ENCODE peak calls at places on chromosomes 12 and 14, in five cellular contexts. One of them, this sample, is unnamed.

GRCh38 chr14:51963164-51963733 is 26.1 kb upstream of the RTRAF start:
- ATAC-seq in K562: no peak
- ATAC-seq in A549: no peak
- ATAC-seq in heart left ventricle: no peak
- ATAC-seq in gastrocnemius medialis: no peak
- ATAC-seq in this sample: no peak

GRCh38 chr14:67370830-67371229 is 10.7 kb downstream of the EIF2S1 start:
- ATAC-seq in K562: no peak
- ATAC-seq in A549: peak
- ATAC-seq in heart left ventricle: no peak
- ATAC-seq in gastrocnemius medialis: no peak
- ATAC-seq in this sample: no peak

GRCh38 chr14:58362798-58363412 is 32.8 kb upstream of the TOMM20L start:
- ATAC-seq in K562: peak
- ATAC-seq in A549: peak
- ATAC-seq in heart left ventricle: no peak
- ATAC-seq in gastrocnemius medialis: no peak
- ATAC-seq in this sample: no peak

GRCh38 chr12:65460076-65460475 is 181.6 kb downstream of the MSRB3 start:
- ATAC-seq in K562: no peak
- ATAC-seq in A549: no peak
- ATAC-seq in heart left ventricle: no peak
- ATAC-seq in gastrocnemius medialis: no peak
- ATAC-seq in this sample: no peak

GRCh38 chr14:55297611-55298323 is 26.5 kb downstream of the FBXO34 start:
- ATAC-seq in K562: no peak
- ATAC-seq in A549: no peak
- ATAC-seq in heart left ventricle: no peak
- ATAC-seq in gastrocnemius medialis: no peak
- ATAC-seq in this sample: no peak

GRCh38 chr14:69107407-69108003 is 45.4 kb downstream of the DCAF5 start:
- ATAC-seq in K562: peak
- ATAC-seq in A549: peak
- ATAC-seq in heart left ventricle: peak
- ATAC-seq in gastrocnemius medialis: peak
- ATAC-seq in this sample: peak

GRCh38 chr12:2640709-2641108 is 154.1 kb upstream of the FKBP4 start:
- ATAC-seq in K562: no peak
- ATAC-seq in A549: peak
- ATAC-seq in heart left ventricle: peak
- ATAC-seq in gastrocnemius medialis: peak
- ATAC-seq in this sample: peak

GRCh38 chr12:22060261-22060660 is 14.2 kb downstream of the CMAS start:
- ATAC-seq in K562: no peak
- ATAC-seq in A549: no peak
- ATAC-seq in heart left ventricle: no peak
- ATAC-seq in gastrocnemius medialis: no peak
- ATAC-seq in this sample: no peak

GRCh38 chr12:18521461-18521860 is 216.4 kb downstream of the PLCZ1 start:
- ATAC-seq in K562: no peak
- ATAC-seq in A549: no peak
- ATAC-seq in heart left ventricle: no peak
- ATAC-seq in gastrocnemius medialis: no peak
- ATAC-seq in this sample: no peak

GRCh38 chr12:110533607-110534006 is 31.5 kb downstream of the RAD9B start:
- ATAC-seq in K562: no peak
- ATAC-seq in A549: no peak
- ATAC-seq in heart left ventricle: no peak
- ATAC-seq in gastrocnemius medialis: no peak
- ATAC-seq in this sample: no peak

GRCh38 chr14:68282479-68283377 is 463.1 kb downstream of the RAD51B start:
- ATAC-seq in K562: no peak
- ATAC-seq in A549: no peak
- ATAC-seq in heart left ventricle: no peak
- ATAC-seq in gastrocnemius medialis: no peak
- ATAC-seq in this sample: no peak

GRCh38 chr14:31113794-31114193 is 87.6 kb upstream of the STRN3 start:
- ATAC-seq in K562: no peak
- ATAC-seq in A549: no peak
- ATAC-seq in heart left ventricle: no peak
- ATAC-seq in gastrocnemius medialis: no peak
- ATAC-seq in this sample: no peak

GRCh38 chr12:131862994-131863710 is 31.3 kb upstream of the ULK1 start:
- ATAC-seq in K562: peak
- ATAC-seq in A549: no peak
- ATAC-seq in heart left ventricle: no peak
- ATAC-seq in gastrocnemius medialis: no peak
- ATAC-seq in this sample: no peak

GRCh38 chr12:96048392-96048969 is 13.1 kb upstream of the LTA4H start:
- ATAC-seq in K562: peak
- ATAC-seq in A549: peak
- ATAC-seq in heart left ventricle: no peak
- ATAC-seq in gastrocnemius medialis: no peak
- ATAC-seq in this sample: no peak

GRCh38 chr14:64060199-64060545 is 207.4 kb downstream of the SYNE2 start:
- ATAC-seq in K562: no peak
- ATAC-seq in A549: peak
- ATAC-seq in heart left ventricle: no peak
- ATAC-seq in gastrocnemius medialis: no peak
- ATAC-seq in this sample: no peak

GRCh38 chr12:32983968-32984367 is 87.4 kb upstream of the PKP2 start:
- ATAC-seq in K562: peak
- ATAC-seq in A549: peak
- ATAC-seq in heart left ventricle: no peak
- ATAC-seq in gastrocnemius medialis: no peak
- ATAC-seq in this sample: no peak

GRCh38 chr14:70664698-70665447 is 23.2 kb downstream of the TTC9 start:
- ATAC-seq in K562: no peak
- ATAC-seq in A549: no peak
- ATAC-seq in heart left ventricle: no peak
- ATAC-seq in gastrocnemius medialis: no peak
- ATAC-seq in this sample: no peak

GRCh38 chr12:96226801-96227348 is 32.7 kb downstream of the ELK3 start:
- ATAC-seq in K562: no peak
- ATAC-seq in A549: no peak
- ATAC-seq in heart left ventricle: no peak
- ATAC-seq in gastrocnemius medialis: no peak
- ATAC-seq in this sample: no peak

DNA sequence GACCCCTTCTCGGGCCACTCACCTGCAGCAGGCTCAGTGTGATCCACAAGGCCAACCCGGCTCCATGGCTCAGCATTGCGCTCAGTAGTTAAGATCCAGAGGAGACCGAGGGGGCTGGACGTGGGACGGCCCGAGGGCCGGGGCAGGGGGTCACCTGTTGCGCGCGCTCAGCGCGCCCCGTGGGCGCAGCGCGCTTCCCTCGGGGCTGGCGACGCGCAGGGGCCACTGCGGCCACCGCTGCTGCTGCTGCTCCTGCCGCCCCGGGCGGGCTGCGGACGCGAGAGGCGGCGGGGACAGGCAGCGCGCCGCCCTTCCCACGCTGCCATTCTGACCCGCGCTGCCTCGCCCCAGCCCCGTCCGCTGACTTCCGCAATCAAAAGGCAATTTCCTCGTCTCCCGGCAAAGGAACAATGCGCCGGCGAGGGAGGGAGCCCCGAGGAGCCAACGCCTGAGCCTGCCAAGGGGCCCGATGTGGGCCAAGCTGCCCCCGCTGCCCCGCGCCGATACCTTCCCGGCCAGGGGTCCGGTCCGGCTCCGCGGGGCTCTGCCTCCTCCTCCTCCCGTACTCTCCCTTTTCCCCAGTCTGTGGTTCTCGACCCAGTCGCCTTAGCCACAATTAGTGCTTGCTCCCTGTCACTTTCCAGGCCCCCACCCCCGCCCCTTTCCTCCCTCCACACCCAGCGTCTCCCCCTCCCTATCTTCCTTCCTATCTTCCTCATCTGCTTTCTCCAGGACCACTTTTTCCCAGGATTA is 27.3 kb downstream of the PTPRB start:
- ATAC-seq in K562: peak
- ATAC-seq in A549: peak
- ATAC-seq in heart left ventricle: peak
- ATAC-seq in gastrocnemius medialis: peak
- ATAC-seq in this sample: peak
- TF ChIP-seq POLR2A in K562: no peak
- TF ChIP-seq POLR2A in A549: no peak
- TF ChIP-seq POLR2A in heart left ventricle: no peak
- TF ChIP-seq POLR2A in gastrocnemius medialis: peak
- TF ChIP-seq POLR2A in this sample: peak

GRCh38 chr14:73785834-73786631 is 65.6 kb upstream of the PTGR2 start:
- ATAC-seq in K562: peak
- ATAC-seq in A549: peak
- ATAC-seq in heart left ventricle: peak
- ATAC-seq in gastrocnemius medialis: peak
- ATAC-seq in this sample: peak

GRCh38 chr14:73786632-73786941 is 65.0 kb upstream of the PTGR2 start:
- ATAC-seq in K562: peak
- ATAC-seq in A549: peak
- ATAC-seq in heart left ventricle: no peak
- ATAC-seq in gastrocnemius medialis: peak
- ATAC-seq in this sample: peak

GRCh38 chr14:73785336-73785833 is 66.2 kb upstream of the PTGR2 start:
- ATAC-seq in K562: peak
- ATAC-seq in A549: peak
- ATAC-seq in heart left ventricle: peak
- ATAC-seq in gastrocnemius medialis: peak
- ATAC-seq in this sample: peak

GRCh38 chr14:73787760-73788508 is 63.7 kb upstream of the PTGR2 start:
- ATAC-seq in K562: peak
- ATAC-seq in A549: no peak
- ATAC-seq in heart left ventricle: no peak
- ATAC-seq in gastrocnemius medialis: no peak
- ATAC-seq in this sample: no peak

DNA sequence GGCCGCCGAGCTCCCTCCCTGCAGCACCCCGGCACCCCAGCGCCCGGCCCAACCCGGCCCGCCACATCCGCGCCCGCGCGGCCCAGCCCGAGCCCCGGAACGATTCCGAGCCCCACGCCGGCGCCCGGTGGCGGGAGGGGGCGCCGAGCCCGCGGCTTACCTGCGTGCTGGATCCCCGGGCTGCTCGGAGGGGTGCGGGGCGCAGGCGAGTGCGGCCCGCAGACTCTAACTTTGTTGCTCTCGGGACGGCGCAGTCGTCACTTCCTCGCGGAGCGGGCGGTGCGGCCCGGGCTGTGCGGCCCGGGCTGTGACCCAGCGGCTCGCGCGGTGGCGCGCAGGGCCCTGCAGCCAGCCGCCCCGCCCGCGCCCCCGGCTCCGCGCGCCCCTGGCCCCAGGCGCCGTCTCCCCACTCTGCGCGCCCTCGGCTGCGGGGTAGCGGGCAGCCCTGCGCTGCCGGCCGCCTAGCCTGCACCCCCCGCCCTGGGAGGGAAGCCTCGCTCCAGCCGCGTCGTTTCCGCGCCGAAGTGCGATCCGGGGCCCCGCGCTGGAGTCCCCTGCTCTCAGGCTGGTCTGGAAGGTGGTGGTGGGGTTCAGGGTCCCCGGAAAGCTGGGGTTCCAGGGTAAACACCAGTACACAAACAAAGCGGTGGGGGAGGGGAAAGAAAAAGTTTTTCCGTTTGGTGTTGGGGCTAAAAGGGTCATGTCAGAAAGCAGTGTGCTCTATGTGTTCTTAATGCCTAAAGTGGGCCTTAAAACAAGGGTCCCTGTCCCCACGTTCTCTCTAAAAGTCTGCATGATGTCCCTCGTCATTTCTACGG is 64.5 kb upstream of the PTGR2 start:
- ATAC-seq in K562: peak
- ATAC-seq in A549: peak
- ATAC-seq in heart left ventricle: no peak
- ATAC-seq in gastrocnemius medialis: peak
- ATAC-seq in this sample: peak
- TF ChIP-seq POLR2A in K562: no peak
- TF ChIP-seq POLR2A in A549: peak
- TF ChIP-seq POLR2A in heart left ventricle: no peak
- TF ChIP-seq POLR2A in gastrocnemius medialis: peak
- TF ChIP-seq POLR2A in this sample: peak

DNA sequence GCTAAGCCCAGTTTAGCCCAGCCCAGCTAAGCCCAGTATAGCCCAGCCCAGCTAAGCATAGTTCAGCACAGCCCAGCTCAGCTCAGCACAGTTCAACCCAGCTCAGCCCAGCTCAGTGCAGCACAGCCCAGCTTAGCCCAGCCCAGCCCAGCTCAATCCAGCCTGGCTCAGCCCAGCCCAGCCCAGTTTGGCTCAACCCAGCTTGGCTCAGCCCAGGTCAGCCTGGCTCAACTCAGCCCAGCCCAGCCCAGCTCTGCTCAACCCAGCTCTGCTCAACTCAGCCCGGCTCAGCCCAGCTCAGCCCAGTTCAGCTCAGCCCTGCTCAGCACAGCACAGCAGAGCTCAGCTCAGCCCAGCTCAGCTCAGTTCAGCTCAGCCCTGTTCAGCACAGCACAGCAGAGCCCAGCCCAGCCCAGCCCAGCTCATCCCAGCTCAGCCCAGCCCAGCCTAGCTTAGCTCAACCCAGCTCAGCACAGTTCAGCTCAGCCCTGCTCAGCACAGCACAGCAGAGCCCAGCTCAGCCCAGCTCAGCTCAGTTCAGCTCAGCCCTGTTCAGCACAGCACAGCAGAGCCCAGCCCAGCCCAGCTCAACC is 330.9 kb downstream of the TMEM121 start:
- ATAC-seq in K562: no peak
- ATAC-seq in A549: no peak
- ATAC-seq in heart left ventricle: no peak
- ATAC-seq in gastrocnemius medialis: no peak
- ATAC-seq in this sample: no peak
- TF ChIP-seq POLR2A in K562: no peak
- TF ChIP-seq POLR2A in A549: no peak
- TF ChIP-seq POLR2A in heart left ventricle: no peak
- TF ChIP-seq POLR2A in gastrocnemius medialis: no peak
- TF ChIP-seq POLR2A in this sample: no peak

DNA sequence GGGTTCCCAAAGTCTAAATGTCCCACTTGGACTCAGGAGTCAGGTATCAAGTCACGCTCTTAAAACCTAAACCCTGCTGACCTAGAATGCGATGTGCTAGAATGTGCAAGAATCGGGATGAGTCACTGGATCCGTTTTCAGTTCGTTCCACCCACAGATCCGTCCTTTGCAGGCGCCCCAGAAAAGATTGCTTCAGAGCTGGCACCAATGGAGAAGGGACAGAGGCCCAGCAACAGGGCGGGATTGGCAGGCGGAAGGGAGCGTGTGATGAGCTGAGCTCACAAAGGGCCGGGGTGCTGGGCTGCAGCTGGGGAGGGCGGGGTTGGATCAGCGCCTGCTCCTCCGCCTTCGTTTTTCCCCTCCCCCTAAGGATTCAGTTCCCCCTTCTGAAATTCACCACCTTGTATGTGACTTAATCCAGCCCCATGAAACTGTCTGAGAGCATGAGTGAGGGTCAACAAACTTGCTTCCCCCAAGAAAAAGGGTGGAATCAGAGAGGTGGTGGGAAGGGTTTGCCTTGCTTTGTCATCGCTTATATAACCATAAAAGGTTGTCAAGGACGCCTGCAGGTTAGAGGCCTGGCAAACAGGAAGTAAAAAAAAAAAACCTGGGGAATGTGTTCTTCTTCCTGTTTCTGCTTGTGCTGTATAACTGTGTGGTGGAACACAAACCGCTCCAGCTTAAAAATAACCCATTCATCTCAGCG is 2.8 kb upstream of the UBC start:
- ATAC-seq in K562: peak
- ATAC-seq in A549: peak
- ATAC-seq in heart left ventricle: peak
- ATAC-seq in gastrocnemius medialis: peak
- ATAC-seq in this sample: peak
- TF ChIP-seq POLR2A in K562: peak
- TF ChIP-seq POLR2A in A549: no peak
- TF ChIP-seq POLR2A in heart left ventricle: no peak
- TF ChIP-seq POLR2A in gastrocnemius medialis: peak
- TF ChIP-seq POLR2A in this sample: peak